ENCODE peak calls at places on chromosomes 13 and 19, in five cellular contexts. B, W, A, I and T are unnamed samples.

GRCh38 chr13:41700790-41701310 is 243.5 kb downstream of the RGCC start:
- DNase-seq in B (no peak), W (no peak), A (peak; percentile 41), I (peak; percentile 62), T (no peak)

GRCh38 chr13:97431365-97431764 is 2.6 kb upstream of the RAP2A start:
- DNase-seq in B (no peak), W (no peak), A (no peak), I (no peak), T (no peak)

GRCh38 chr13:25018729-25019115 is 77.2 kb upstream of the PABPC3 start:
- DNase-seq in B (peak; percentile 10), W (no peak), A (no peak), I (no peak), T (no peak)

GRCh38 chr19:13428352-13428751 is 77.9 kb downstream of the CACNA1A start:
- DNase-seq in B (peak; percentile 21), W (no peak), A (no peak), I (no peak), T (no peak)

GRCh38 chr19:1491114-1491848 is at the start of gene REEP6:
- DNase-seq in B (no peak), W (no peak), A (no peak), I (no peak), T (no peak)

GRCh38 chr19:51571599-51571998 is 516 bp downstream of the ZNF175 start:
- DNase-seq in B (no peak), W (no peak), A (no peak), I (no peak), T (no peak)

GRCh38 chr19:40570313-40571004 is 6.2 kb upstream of the SHKBP1 start:
- DNase-seq in B (peak; percentile 100), W (peak; percentile 89), A (peak; percentile 98), I (peak; percentile 99), T (peak; percentile 99)

GRCh38 chr19:47729799-47730520 is 15.4 kb upstream of the NOP53 start:
- DNase-seq in B (peak; percentile 79), W (no peak), A (no peak), I (no peak), T (no peak)

GRCh38 chr19:55647732-55648656 is at the start of gene CCDC106:
- DNase-seq in B (peak; percentile 79), W (peak; percentile 62), A (peak; percentile 33), I (no peak), T (peak; percentile 54)

GRCh38 chr19:46206176-46206575 is 23.4 kb upstream of the IGFL1 start:
- DNase-seq in B (no peak), W (no peak), A (no peak), I (no peak), T (no peak)

GRCh38 chr19:12773571-12773970 is 1.8 kb downstream of the HOOK2 start:
- DNase-seq in B (no peak), W (no peak), A (no peak), I (no peak), T (no peak)

GRCh38 chr13:111663505-111663904 is 343.1 kb downstream of the TEX29 start:
- DNase-seq in B (no peak), W (no peak), A (no peak), I (no peak), T (no peak)

GRCh38 chr13:112967666-112968379 is 1.2 kb upstream of the MCF2L start:
- DNase-seq in B (no peak), W (no peak), A (no peak), I (no peak), T (no peak)

GRCh38 chr13:62130016-62130970 is 714.6 kb upstream of the PCDH20 start:
- DNase-seq in B (no peak), W (no peak), A (no peak), I (no peak), T (no peak)

GRCh38 chr19:41341669-41342490 is 11.8 kb downstream of the TGFB1 start:
- DNase-seq in B (no peak), W (no peak), A (no peak), I (no peak), T (no peak)

GRCh38 chr13:31530883-31531282 is 208.4 kb upstream of the RXFP2 start:
- DNase-seq in B (no peak), W (no peak), A (no peak), I (no peak), T (no peak)

GRCh38 chr13:29260684-29261083 is 334.8 kb downstream of the SLC7A1 start:
- DNase-seq in B (no peak), W (no peak), A (no peak), I (no peak), T (no peak)

GRCh38 chr13:46303743-46304385 is 83.2 kb downstream of the RUBCNL start:
- DNase-seq in B (no peak), W (no peak), A (no peak), I (no peak), T (no peak)

GRCh38 chr19:17078038-17078919 is 2.7 kb downstream of the MYO9B start:
- DNase-seq in B (no peak), W (no peak), A (no peak), I (no peak), T (no peak)

GRCh38 chr13:111480503-111480902 is 160.1 kb downstream of the TEX29 start:
- DNase-seq in B (no peak), W (no peak), A (no peak), I (no peak), T (no peak)

GRCh38 chr19:15570420-15570819 is 44.6 kb upstream of the CYP4F8 start:
- DNase-seq in B (no peak), W (no peak), A (no peak), I (no peak), T (no peak)

GRCh38 chr19:9323557-9323918 is 441 bp upstream of the ZNF559 start:
- DNase-seq in B (no peak), W (peak; percentile 67), A (peak; percentile 58), I (peak; percentile 48), T (no peak)

GRCh38 chr19:49421039-49421877 is 2.0 kb downstream of the PTH2 start:
- DNase-seq in B (peak; percentile 93), W (peak; percentile 30), A (peak; percentile 96), I (no peak), T (peak; percentile 83)

GRCh38 chr19:15403151-15403531 is 15.6 kb downstream of the AKAP8L start:
- DNase-seq in B (no peak), W (no peak), A (no peak), I (no peak), T (no peak)